ENCODE peak calls at places on chromosomes 16 and 17, in seven cellular contexts. X, G, Q, W, C, O and I are unnamed samples. For H3K9me2, the result is how much of the 10 kb centered on the place peaks cover.

GRCh38 chr17:75516255-75516618 is at the start of gene TSEN54:
- DNase-seq in C (peak), W (peak), O (peak), X (peak), G (peak), Q (peak), I (peak)

GRCh38 chr16:20084624-20085226 is 11.0 kb upstream of the GPR139 start:
- DNase-seq in W (no peak), O (peak), Q (no peak), X (peak), C (no peak), G (no peak), I (no peak)

GRCh38 chr17:6164996-6165395 is 94.8 kb downstream of the WSCD1 start:
- DNase-seq in X (no peak), G (no peak), W (no peak), O (no peak), Q (no peak), C (no peak), I (no peak)

GRCh38 chr16:21179126-21179982 is 20.9 kb downstream of the LDAF1 start:
- DNase-seq in G (no peak), C (no peak), Q (no peak), W (no peak), X (no peak), O (no peak), I (no peak)

GRCh38 chr16:27174007-27174406 is 29.3 kb upstream of the KDM8 start:
- DNase-seq in W (peak), Q (peak), X (peak), G (peak), O (no peak), C (no peak), I (no peak)

GRCh38 chr17:4208228-4208627 is 55.6 kb downstream of the ANKFY1 start:
- DNase-seq in O (no peak), X (no peak), G (no peak), W (no peak), Q (no peak), C (peak), I (no peak)

GRCh38 chr17:82603981-82604448 is 44.2 kb downstream of the WDR45B start:
- DNase-seq in G (no peak), C (no peak), Q (no peak), O (peak), X (no peak), W (peak), I (no peak)

GRCh38 chr17:58006563-58006923 is 503 bp downstream of the SRSF1 start:
- DNase-seq in W (peak), Q (peak), C (peak), X (peak), O (peak), G (peak), I (peak)

GRCh38 chr16:75099738-75100615 is 16.6 kb downstream of the LDHD start:
- DNase-seq in G (no peak), C (no peak), W (peak), Q (peak), X (no peak), O (no peak), I (no peak)

GRCh38 chr17:48755346-48755745 is 26.8 kb upstream of the HOXB13 start:
- DNase-seq in Q (no peak), G (no peak), X (peak), C (no peak), W (no peak), O (no peak), I (no peak)

DNA sequence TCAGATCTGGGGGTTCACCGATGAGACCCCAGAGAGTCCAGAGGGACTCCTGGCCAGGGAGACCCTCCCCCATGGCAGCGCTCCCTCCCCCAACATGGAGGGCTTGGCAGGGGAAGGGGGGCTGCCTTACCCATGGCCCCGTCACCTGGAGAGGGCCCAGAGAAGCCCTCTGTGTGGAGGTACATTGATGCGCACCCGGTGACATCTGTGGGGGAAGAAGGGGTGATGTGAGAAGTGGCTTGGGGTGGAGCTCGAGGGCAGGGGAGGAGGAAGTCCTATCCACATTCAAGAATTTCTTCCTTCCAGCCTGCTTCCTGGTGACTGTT is 16.2 kb downstream of the ETV4 start:
- DNase-seq in Q (no peak), W (no peak), G (no peak), O (no peak), X (no peak), C (no peak), I (no peak)
- H2AFZ ChIP-seq in Q (no peak), W (no peak), G (no peak), O (no peak), X (no peak), C (peak), I (no peak)

DNA sequence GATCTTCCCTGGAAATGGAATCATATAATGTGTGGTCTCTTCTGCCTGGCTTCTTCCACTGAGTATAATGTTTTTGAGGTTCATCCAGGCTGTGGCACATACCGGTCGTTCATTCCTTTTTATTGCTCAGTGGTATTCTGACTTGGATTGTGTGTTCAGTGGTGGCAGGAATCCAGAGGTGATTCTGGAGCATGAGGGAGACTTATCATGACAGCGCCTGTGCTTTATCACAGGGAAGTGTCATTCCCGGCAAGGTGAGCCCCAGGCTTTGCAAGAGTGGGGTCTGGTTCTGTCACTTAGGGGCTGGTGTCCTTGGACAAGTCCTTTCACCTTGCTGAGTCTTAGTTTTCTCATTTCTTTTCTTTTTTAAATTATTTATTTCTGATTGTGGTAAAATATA is 53.0 kb downstream of the IRX3 start:
- DNase-seq in X (no peak), G (no peak), W (no peak), Q (no peak), O (no peak), C (no peak), I (no peak)
- H3K9me2 ChIP-seq in X (under half), G (under half), W (under half), Q (under half), O (under half), C (under half), I (under half)

DNA sequence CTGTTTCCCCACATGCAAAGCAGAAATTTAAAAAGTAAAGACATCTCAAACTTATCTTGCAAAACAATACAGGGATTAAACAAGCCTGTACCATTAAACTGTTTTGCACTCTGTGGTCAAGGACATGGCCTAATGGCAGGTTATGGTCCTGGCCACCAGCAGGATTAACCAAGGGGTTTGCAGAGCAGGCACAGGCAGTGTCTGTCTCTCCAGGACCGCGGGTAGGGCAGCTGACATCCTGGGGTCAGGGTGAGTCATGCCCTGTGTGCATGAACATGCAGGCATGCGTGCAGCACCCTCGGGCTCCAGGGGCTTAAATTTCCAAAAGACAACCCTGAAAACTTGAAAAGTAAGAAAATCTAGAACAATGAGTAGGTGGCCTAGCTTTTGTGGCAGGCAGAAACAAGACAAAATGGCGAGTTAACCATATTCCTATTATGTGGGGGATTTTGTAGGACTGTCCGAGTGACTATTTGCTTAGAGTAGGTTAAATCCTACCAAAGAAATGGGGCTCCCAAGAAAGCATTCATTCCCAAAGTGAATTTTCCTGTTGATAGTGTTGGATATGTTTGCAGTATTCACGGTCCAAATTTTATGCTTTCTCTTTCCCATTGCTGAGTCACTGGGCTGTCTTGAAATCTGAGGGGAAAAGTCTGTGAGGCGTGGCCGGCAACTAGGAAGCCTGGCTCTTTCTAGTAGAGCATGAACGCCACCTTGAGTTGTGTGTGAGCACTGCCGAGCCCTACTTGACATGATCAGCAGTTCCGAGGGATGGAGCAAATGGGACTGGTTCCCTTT is 158.4 kb upstream of the FAM20A start:
- DNase-seq in W (peak), G (peak), O (peak), Q (peak), C (peak), X (peak), I (peak)
- H3K4me3 ChIP-seq in W (peak), G (peak), O (no peak), Q (no peak), C (peak), X (peak), I (no peak)

DNA sequence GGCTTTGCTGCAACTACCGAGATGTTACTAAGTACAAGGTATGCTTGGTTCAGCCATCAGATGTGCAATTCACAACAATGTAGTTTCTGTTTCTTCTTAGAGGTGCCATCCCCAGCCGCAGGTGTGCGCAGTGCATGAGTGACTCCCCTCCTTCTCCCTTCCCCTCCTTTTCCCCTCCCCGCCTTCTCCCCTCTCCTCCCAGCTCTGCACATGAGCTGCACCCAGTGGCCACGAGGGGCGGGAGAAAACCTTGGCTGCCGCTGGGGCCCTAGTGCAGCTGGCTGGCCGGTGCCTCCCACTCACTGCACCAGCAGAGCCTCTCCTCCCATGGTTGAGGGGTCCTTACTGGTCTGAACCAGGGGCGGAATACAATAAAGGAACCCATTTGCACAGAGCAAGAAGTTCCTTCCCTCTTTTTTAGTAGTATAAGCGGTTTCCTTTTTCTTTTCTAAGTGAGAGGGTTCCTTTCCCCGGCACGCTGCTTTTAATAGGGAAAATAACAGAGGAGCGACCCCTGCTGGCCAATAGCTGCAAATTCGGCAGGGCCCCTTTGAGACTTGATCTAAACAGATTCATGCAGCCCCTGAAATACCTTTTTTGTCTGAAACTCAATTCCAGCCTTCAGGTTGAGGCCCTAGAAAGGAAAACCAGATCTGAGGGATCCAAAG is 7.8 kb upstream of the CCL15 start:
- DNase-seq in W (peak), O (no peak), Q (peak), X (peak), C (peak), G (no peak), I (peak)
- H2AFZ ChIP-seq in W (no peak), O (no peak), Q (no peak), X (peak), C (no peak), G (no peak), I (no peak)

GRCh38 chr17:78174332-78174869 is 6.0 kb downstream of the SYNGR2 start:
- DNase-seq in C (no peak), W (no peak), X (peak), G (peak), Q (no peak), O (no peak), I (no peak)

GRCh38 chr17:78173025-78173715 is 4.8 kb downstream of the SYNGR2 start:
- DNase-seq in Q (no peak), W (no peak), C (no peak), O (no peak), G (no peak), X (no peak), I (no peak)

GRCh38 chr17:78168906-78169793 is 769 bp downstream of the SYNGR2 start:
- DNase-seq in G (peak), O (peak), X (peak), C (peak), Q (peak), W (peak), I (peak)

GRCh38 chr17:78172284-78173024 is 4.1 kb downstream of the SYNGR2 start:
- DNase-seq in O (no peak), Q (peak), G (peak), C (no peak), X (no peak), W (no peak), I (no peak)

GRCh38 chr17:78170692-78171590 is 2.6 kb downstream of the SYNGR2 start:
- DNase-seq in C (no peak), Q (no peak), G (no peak), X (no peak), O (no peak), W (no peak), I (no peak)
- H3K9me2 ChIP-seq in C (under half), Q (under half), G (under half), X (under half), O (under half), W (under half), I (under half)

GRCh38 chr16:87210949-87211348 is 106.2 kb downstream of the C16orf95 start:
- DNase-seq in X (peak), G (no peak), W (no peak), C (peak), Q (no peak), O (no peak), I (no peak)

GRCh38 chr16:87209808-87210512 is 107.2 kb downstream of the C16orf95 start:
- DNase-seq in W (no peak), X (no peak), O (no peak), Q (no peak), G (no peak), C (no peak), I (no peak)

GRCh38 chr16:87207965-87208364 is 109.2 kb downstream of the C16orf95 start:
- DNase-seq in W (no peak), C (peak), G (no peak), X (no peak), Q (no peak), O (no peak), I (peak)

GRCh38 chr16:87206646-87207451 is 110.3 kb downstream of the C16orf95 start:
- DNase-seq in G (no peak), Q (no peak), W (no peak), O (no peak), X (peak), C (peak), I (no peak)

DNA sequence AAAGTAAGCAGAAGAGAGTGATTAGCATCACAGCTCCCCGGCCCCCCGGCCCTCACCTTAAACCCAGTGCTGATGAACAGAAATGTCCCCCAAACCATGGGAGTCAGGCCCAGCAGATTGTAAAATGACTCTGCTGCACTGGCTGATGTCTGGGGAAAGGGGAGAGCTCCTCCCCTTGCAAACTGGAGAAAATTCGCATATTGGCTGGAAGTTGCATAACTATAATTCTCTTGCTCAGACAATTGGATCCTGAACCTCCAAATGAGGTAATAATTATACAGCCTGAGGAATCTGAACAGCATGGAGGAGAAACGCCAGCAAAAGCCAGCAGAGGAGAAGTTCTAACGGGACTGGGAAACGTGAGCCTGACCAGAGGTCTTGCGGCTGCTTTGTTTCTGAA is 109.7 kb downstream of the C16orf95 start:
- DNase-seq in C (peak), G (no peak), Q (no peak), W (no peak), O (no peak), X (no peak), I (no peak)
- H3K4me3 ChIP-seq in C (peak), G (no peak), Q (no peak), W (no peak), O (no peak), X (no peak), I (no peak)

DNA sequence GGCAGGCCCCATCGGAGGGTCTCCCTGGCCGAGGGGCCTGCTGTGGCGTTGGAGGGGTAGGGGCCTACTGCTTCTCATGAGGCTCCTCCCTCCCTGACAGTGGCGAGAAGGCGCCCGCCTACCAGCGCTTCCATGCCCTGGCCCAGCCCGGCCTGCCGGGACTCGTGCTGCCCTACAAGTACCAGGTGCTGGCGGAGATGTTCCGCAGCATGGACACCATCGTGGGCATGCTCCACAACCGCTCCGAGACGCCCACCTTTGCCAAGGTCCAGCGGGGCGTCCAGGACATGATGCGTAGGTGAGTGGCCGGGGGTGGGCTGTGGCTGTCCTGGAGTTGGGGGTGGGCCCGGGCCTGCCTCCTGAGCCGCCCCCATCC is 1.7 kb downstream of the CDT1 start:
- DNase-seq in O (no peak), G (no peak), X (no peak), Q (no peak), C (no peak), W (no peak), I (no peak)
- H2AFZ ChIP-seq in O (no peak), G (no peak), X (no peak), Q (no peak), C (no peak), W (no peak), I (no peak)

DNA sequence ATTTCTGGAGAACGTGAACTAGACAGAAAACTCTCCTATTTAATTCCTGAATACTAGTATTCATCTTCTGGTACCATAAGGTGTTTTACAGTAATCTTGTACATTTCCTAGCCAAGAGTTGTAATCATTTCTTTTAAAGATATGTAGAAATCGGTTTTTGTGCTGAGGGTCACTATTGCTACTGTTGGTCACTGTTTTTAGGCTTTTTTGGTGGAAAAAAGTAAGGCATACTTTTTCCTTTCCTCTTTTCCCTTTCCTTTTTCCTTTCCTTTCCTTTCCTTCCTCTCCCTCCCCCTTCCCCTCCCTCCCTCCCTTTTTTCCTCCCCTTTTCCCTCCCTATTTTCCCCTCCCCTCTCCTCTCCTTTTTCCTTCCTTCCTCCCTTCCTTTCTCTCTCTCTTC is 706.4 kb upstream of the GOT2 start:
- DNase-seq in O (no peak), W (no peak), G (no peak), X (no peak), C (no peak), Q (no peak), I (no peak)
- H3K9me2 ChIP-seq in O (under half), W (under half), G (under half), X (under half), C (under half), Q (under half), I (under half)

DNA sequence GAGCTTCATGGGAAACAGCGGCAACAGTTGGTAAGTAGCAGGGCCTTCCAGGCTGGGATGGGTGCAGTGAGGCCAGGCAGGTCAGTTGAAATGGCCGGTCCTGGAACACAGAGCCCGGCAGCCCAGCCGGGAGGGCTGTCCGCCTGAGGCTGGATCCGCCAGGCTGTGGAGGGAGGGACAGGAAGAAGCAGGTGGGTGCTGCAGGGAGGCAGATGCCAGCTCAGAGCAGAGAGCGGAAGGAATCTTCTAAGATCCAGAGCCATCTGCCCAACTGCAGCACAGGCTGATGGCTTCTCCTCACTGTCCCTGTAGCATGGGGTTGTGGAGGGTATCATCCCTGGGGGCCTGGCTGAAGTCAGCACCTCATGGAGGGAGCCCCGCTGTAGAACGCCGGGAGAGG is 609 bp downstream of the RNF112 start:
- DNase-seq in O (no peak), W (peak), Q (no peak), C (peak), X (no peak), G (no peak), I (peak)
- H3K4me3 ChIP-seq in O (no peak), W (peak), Q (no peak), C (peak), X (no peak), G (no peak), I (no peak)

DNA sequence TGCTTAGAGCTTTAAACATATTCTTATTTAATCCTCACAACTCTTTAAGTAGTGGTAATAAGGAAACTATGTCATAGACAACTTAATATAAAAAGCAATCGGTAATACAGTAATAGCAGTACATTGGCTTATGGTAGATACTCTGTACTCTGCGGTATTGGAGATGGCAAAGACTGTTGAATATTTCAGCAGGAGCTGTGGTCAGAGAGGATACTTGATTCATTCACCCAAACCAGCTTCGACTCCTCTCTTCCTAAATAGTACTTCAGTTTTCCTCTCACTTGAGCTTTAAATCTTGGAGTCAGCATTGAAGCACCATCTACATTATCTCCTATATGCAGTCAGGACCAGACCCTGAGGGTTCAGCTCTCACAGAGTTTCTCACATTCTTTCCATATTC is 169.3 kb downstream of the CYB561 start:
- DNase-seq in W (no peak), C (no peak), Q (no peak), O (no peak), G (no peak), X (no peak), I (no peak)
- H2AFZ ChIP-seq in W (no peak), C (no peak), Q (no peak), O (no peak), G (no peak), X (no peak), I (no peak)